ENCODE peak calls at places on chromosomes 16 and 17, in six cellular contexts. One of them, this sample, is unnamed.
A peak's percentile ranks its signal among the peaks of the same experiment; 100 is the strongest.

GRCh38 chr17:18005496-18005895 is 32.8 kb downstream of the DRC3 start:
- DNase-seq in T-helper 17 cell: no peak
- DNase-seq in small intestine: no peak
- DNase-seq in mucosa of descending colon: no peak
- DNase-seq in ovary: no peak
- DNase-seq in aorta: no peak
- DNase-seq in this sample: no peak

GRCh38 chr17:12041316-12041715 is 20.6 kb downstream of the MAP2K4 start:
- DNase-seq in T-helper 17 cell: no peak
- DNase-seq in small intestine: no peak
- DNase-seq in mucosa of descending colon: no peak
- DNase-seq in ovary: no peak
- DNase-seq in aorta: no peak
- DNase-seq in this sample: no peak

GRCh38 chr16:67967956-67968439 is 439 bp downstream of the SLC12A4 start:
- DNase-seq in T-helper 17 cell: peak; percentile 35
- DNase-seq in small intestine: no peak
- DNase-seq in mucosa of descending colon: peak; percentile 34
- DNase-seq in ovary: peak; percentile 68
- DNase-seq in aorta: peak; percentile 89
- DNase-seq in this sample: no peak

GRCh38 chr16:11748404-11749254 is 6.0 kb upstream of the TXNDC11 start:
- DNase-seq in T-helper 17 cell: no peak
- DNase-seq in small intestine: peak; percentile 89
- DNase-seq in mucosa of descending colon: peak; percentile 69
- DNase-seq in ovary: no peak
- DNase-seq in aorta: no peak
- DNase-seq in this sample: no peak

GRCh38 chr16:5537347-5537746 is 439.8 kb upstream of the EEF2KMT start:
- DNase-seq in T-helper 17 cell: no peak
- DNase-seq in small intestine: no peak
- DNase-seq in mucosa of descending colon: no peak
- DNase-seq in ovary: no peak
- DNase-seq in aorta: no peak
- DNase-seq in this sample: no peak

GRCh38 chr17:39144414-39144813 is 7.0 kb downstream of the PLXDC1 start:
- DNase-seq in T-helper 17 cell: no peak
- DNase-seq in small intestine: peak; percentile 72
- DNase-seq in mucosa of descending colon: peak; percentile 67
- DNase-seq in ovary: peak; percentile 80
- DNase-seq in aorta: peak; percentile 92
- DNase-seq in this sample: no peak

GRCh38 chr17:78419970-78420820 is 41.7 kb downstream of the PGS1 start:
- DNase-seq in T-helper 17 cell: no peak
- DNase-seq in small intestine: no peak
- DNase-seq in mucosa of descending colon: no peak
- DNase-seq in ovary: no peak
- DNase-seq in aorta: no peak
- DNase-seq in this sample: no peak

GRCh38 chr17:51050291-51051033 is 70.2 kb downstream of the SPAG9 start:
- DNase-seq in T-helper 17 cell: no peak
- DNase-seq in small intestine: no peak
- DNase-seq in mucosa of descending colon: no peak
- DNase-seq in ovary: no peak
- DNase-seq in aorta: no peak
- DNase-seq in this sample: no peak

GRCh38 chr17:48149174-48150106 is 41.9 kb downstream of the SNX11 start:
- DNase-seq in T-helper 17 cell: no peak
- DNase-seq in small intestine: no peak
- DNase-seq in mucosa of descending colon: no peak
- DNase-seq in ovary: no peak
- DNase-seq in aorta: no peak
- DNase-seq in this sample: no peak

GRCh38 chr17:80025140-80025539 is 10.5 kb downstream of the TBC1D16 start:
- DNase-seq in T-helper 17 cell: no peak
- DNase-seq in small intestine: peak; percentile 43
- DNase-seq in mucosa of descending colon: peak; percentile 40
- DNase-seq in ovary: no peak
- DNase-seq in aorta: peak; percentile 63
- DNase-seq in this sample: no peak

GRCh38 chr17:44197980-44198720 is 1.5 kb downstream of the ATXN7L3 start:
- DNase-seq in T-helper 17 cell: no peak
- DNase-seq in small intestine: peak; percentile 48
- DNase-seq in mucosa of descending colon: peak; percentile 67
- DNase-seq in ovary: peak; percentile 36
- DNase-seq in aorta: peak; percentile 78
- DNase-seq in this sample: peak; percentile 47

DNA sequence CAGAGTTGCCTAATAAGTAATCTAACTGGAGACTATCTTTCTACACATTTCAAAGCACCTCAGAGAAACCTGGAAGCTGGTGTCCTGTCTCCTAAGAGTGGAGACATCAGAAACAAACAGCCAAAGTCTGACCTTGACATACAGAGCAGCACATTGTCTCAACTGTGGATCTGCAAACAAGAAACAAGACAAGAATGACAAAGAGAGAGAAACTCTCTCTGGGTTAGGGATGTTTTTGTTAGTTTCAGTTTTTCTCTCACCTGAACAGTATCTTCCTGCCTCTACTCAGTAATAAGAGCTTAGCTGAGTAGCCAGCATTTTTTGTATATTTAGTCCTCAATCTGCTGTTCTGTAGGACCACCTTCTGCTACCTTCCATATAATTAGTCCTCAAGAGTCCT is 8.9 kb downstream of the ZNF597 start:
- DNase-seq in T-helper 17 cell: no peak
- DNase-seq in small intestine: no peak
- DNase-seq in mucosa of descending colon: no peak
- DNase-seq in ovary: no peak
- DNase-seq in aorta: no peak
- DNase-seq in this sample: no peak
- H3K9me3 ChIP-seq in T-helper 17 cell: no peaks in the 10 kb centered on the region
- H3K9me3 ChIP-seq in small intestine: no peaks in the 10 kb centered on the region
- H3K9me3 ChIP-seq in mucosa of descending colon: no peaks in the 10 kb centered on the region
- H3K9me3 ChIP-seq in ovary: no peaks in the 10 kb centered on the region
- H3K9me3 ChIP-seq in aorta: peaks cover 2% of the 10 kb centered on the region
- H3K9me3 ChIP-seq in this sample: no peaks in the 10 kb centered on the region

GRCh38 chr16:35754391-35755369 is 2295.3 kb downstream of the TP53TG3F start:
- DNase-seq in T-helper 17 cell: no peak
- DNase-seq in small intestine: no peak
- DNase-seq in mucosa of descending colon: no peak
- DNase-seq in ovary: no peak
- DNase-seq in aorta: no peak
- DNase-seq in this sample: no peak
- H3K9me3 ChIP-seq in T-helper 17 cell: no peaks in the 10 kb centered on the region
- H3K9me3 ChIP-seq in small intestine: peaks cover 6% of the 10 kb centered on the region
- H3K9me3 ChIP-seq in mucosa of descending colon: peaks cover 94% of the 10 kb centered on the region
- H3K9me3 ChIP-seq in ovary: no peaks in the 10 kb centered on the region
- H3K9me3 ChIP-seq in aorta: no peaks in the 10 kb centered on the region
- H3K9me3 ChIP-seq in this sample: no peaks in the 10 kb centered on the region

GRCh38 chr17:1298616-1299015 is 19.2 kb downstream of the TRARG1 start:
- DNase-seq in T-helper 17 cell: no peak
- DNase-seq in small intestine: peak; percentile 6
- DNase-seq in mucosa of descending colon: no peak
- DNase-seq in ovary: no peak
- DNase-seq in aorta: no peak
- DNase-seq in this sample: peak; percentile 27
- H3K9me3 ChIP-seq in T-helper 17 cell: no peaks in the 10 kb centered on the region
- H3K9me3 ChIP-seq in small intestine: no peaks in the 10 kb centered on the region
- H3K9me3 ChIP-seq in mucosa of descending colon: no peaks in the 10 kb centered on the region
- H3K9me3 ChIP-seq in ovary: no peaks in the 10 kb centered on the region
- H3K9me3 ChIP-seq in aorta: no peaks in the 10 kb centered on the region
- H3K9me3 ChIP-seq in this sample: no peaks in the 10 kb centered on the region

GRCh38 chr17:41505836-41506767 is 690 bp upstream of the KRT13 start:
- DNase-seq in T-helper 17 cell: no peak
- DNase-seq in small intestine: no peak
- DNase-seq in mucosa of descending colon: no peak
- DNase-seq in ovary: no peak
- DNase-seq in aorta: no peak
- DNase-seq in this sample: no peak

GRCh38 chr17:41505007-41505835 is at the start of gene KRT13:
- DNase-seq in T-helper 17 cell: no peak
- DNase-seq in small intestine: no peak
- DNase-seq in mucosa of descending colon: no peak
- DNase-seq in ovary: no peak
- DNase-seq in aorta: no peak
- DNase-seq in this sample: no peak

GRCh38 chr17:41510251-41511065 is 5.0 kb upstream of the KRT13 start:
- DNase-seq in T-helper 17 cell: no peak
- DNase-seq in small intestine: peak; percentile 74
- DNase-seq in mucosa of descending colon: no peak
- DNase-seq in ovary: no peak
- DNase-seq in aorta: no peak
- DNase-seq in this sample: no peak

GRCh38 chr17:41504126-41504977 is 1.1 kb downstream of the KRT13 start:
- DNase-seq in T-helper 17 cell: no peak
- DNase-seq in small intestine: no peak
- DNase-seq in mucosa of descending colon: no peak
- DNase-seq in ovary: no peak
- DNase-seq in aorta: no peak
- DNase-seq in this sample: no peak

GRCh38 chr17:41507315-41507880 is 2.0 kb upstream of the KRT13 start:
- DNase-seq in T-helper 17 cell: no peak
- DNase-seq in small intestine: no peak
- DNase-seq in mucosa of descending colon: no peak
- DNase-seq in ovary: no peak
- DNase-seq in aorta: no peak
- DNase-seq in this sample: no peak
- H3K9me3 ChIP-seq in T-helper 17 cell: no peaks in the 10 kb centered on the region
- H3K9me3 ChIP-seq in small intestine: no peaks in the 10 kb centered on the region
- H3K9me3 ChIP-seq in mucosa of descending colon: no peaks in the 10 kb centered on the region
- H3K9me3 ChIP-seq in ovary: no peaks in the 10 kb centered on the region
- H3K9me3 ChIP-seq in aorta: no peaks in the 10 kb centered on the region
- H3K9me3 ChIP-seq in this sample: no peaks in the 10 kb centered on the region

GRCh38 chr16:35193956-35194355 is 1734.5 kb downstream of the TP53TG3F start:
- DNase-seq in T-helper 17 cell: no peak
- DNase-seq in small intestine: no peak
- DNase-seq in mucosa of descending colon: no peak
- DNase-seq in ovary: no peak
- DNase-seq in aorta: no peak
- DNase-seq in this sample: no peak
- H3K9me3 ChIP-seq in T-helper 17 cell: peaks cover 3% of the 10 kb centered on the region
- H3K9me3 ChIP-seq in small intestine: peaks cover 5% of the 10 kb centered on the region
- H3K9me3 ChIP-seq in mucosa of descending colon: peaks cover 56% of the 10 kb centered on the region
- H3K9me3 ChIP-seq in ovary: no peaks in the 10 kb centered on the region
- H3K9me3 ChIP-seq in aorta: no peaks in the 10 kb centered on the region
- H3K9me3 ChIP-seq in this sample: no peaks in the 10 kb centered on the region

DNA sequence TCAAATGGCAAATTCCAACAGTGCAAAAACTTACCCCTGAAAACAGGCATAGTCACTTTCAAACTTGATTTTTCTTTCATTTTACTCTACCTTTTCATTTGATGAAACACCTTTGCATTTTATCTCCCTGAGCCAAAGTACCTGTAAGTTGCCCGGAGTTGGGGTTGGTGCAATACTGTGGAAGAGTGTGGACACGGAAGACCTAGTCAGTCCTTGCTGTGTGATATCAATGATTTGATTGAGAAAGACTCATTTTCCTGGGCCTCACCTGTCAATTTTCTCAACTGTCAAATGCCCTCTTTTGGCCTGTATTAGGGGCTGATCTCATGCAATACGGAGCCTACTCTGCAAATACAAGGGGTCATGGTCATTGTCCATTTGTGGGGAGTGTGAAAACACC is 22.6 kb downstream of the PITPNC1 start:
- DNase-seq in T-helper 17 cell: no peak
- DNase-seq in small intestine: no peak
- DNase-seq in mucosa of descending colon: no peak
- DNase-seq in ovary: no peak
- DNase-seq in aorta: no peak
- DNase-seq in this sample: no peak
- H3K9me3 ChIP-seq in T-helper 17 cell: no peaks in the 10 kb centered on the region
- H3K9me3 ChIP-seq in small intestine: no peaks in the 10 kb centered on the region
- H3K9me3 ChIP-seq in mucosa of descending colon: no peaks in the 10 kb centered on the region
- H3K9me3 ChIP-seq in ovary: no peaks in the 10 kb centered on the region
- H3K9me3 ChIP-seq in aorta: peaks cover 1% of the 10 kb centered on the region
- H3K9me3 ChIP-seq in this sample: no peaks in the 10 kb centered on the region

GRCh38 chr16:31888735-31889134 is 15.1 kb downstream of the ZNF267 start:
- DNase-seq in T-helper 17 cell: no peak
- DNase-seq in small intestine: no peak
- DNase-seq in mucosa of descending colon: no peak
- DNase-seq in ovary: no peak
- DNase-seq in aorta: no peak
- DNase-seq in this sample: no peak
- H3K9me3 ChIP-seq in T-helper 17 cell: peaks cover 16% of the 10 kb centered on the region
- H3K9me3 ChIP-seq in small intestine: peaks cover 4% of the 10 kb centered on the region
- H3K9me3 ChIP-seq in mucosa of descending colon: peaks cover 16% of the 10 kb centered on the region
- H3K9me3 ChIP-seq in ovary: no peaks in the 10 kb centered on the region
- H3K9me3 ChIP-seq in aorta: no peaks in the 10 kb centered on the region
- H3K9me3 ChIP-seq in this sample: no peaks in the 10 kb centered on the region

DNA sequence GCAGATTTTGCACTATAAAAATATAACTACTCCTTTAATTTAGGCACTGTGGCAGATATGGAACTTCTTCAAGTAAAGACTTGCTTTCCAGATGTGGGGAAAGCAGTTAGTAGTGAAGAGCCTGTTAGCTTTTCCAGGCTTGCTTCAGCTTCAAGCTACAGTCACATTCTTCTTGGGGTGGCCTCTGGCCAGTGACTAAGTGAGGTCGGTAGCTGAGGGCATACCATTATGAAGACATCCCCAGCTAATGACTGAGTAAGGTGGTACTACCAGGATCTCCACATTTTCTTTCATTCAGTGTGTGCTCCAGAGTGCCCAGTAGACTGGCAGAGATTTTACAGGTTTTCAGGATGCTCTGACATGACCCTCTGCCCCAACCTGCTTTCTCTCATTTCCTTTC is 167.1 kb upstream of the KIF2B start:
- DNase-seq in T-helper 17 cell: no peak
- DNase-seq in small intestine: no peak
- DNase-seq in mucosa of descending colon: no peak
- DNase-seq in ovary: no peak
- DNase-seq in aorta: no peak
- DNase-seq in this sample: no peak
- H3K9me3 ChIP-seq in T-helper 17 cell: no peaks in the 10 kb centered on the region
- H3K9me3 ChIP-seq in small intestine: no peaks in the 10 kb centered on the region
- H3K9me3 ChIP-seq in mucosa of descending colon: peaks cover 16% of the 10 kb centered on the region
- H3K9me3 ChIP-seq in ovary: no peaks in the 10 kb centered on the region
- H3K9me3 ChIP-seq in aorta: no peaks in the 10 kb centered on the region
- H3K9me3 ChIP-seq in this sample: no peaks in the 10 kb centered on the region